ENCODE peak calls at places on chromosomes 2 and 18, in seven cellular contexts. One of them, this sample, is unnamed.

GRCh38 chr2:8643996-8644356 is 37.9 kb upstream of the ID2 start:
- DNase-seq in SK-N-SH: no peak
- DNase-seq in K562: no peak
- DNase-seq in HepG2: no peak
- DNase-seq in HCT116: no peak
- DNase-seq in H1: no peak
- DNase-seq in GM12878: no peak
- DNase-seq in this sample: no peak

GRCh38 chr2:173808676-173809075 is 156.5 kb downstream of the SP3 start:
- DNase-seq in HepG2: no peak
- DNase-seq in GM12878: no peak
- DNase-seq in SK-N-SH: no peak
- DNase-seq in H1: peak
- DNase-seq in HCT116: no peak
- DNase-seq in K562: no peak
- DNase-seq in this sample: no peak

GRCh38 chr2:236887953-236888765 is 197.5 kb upstream of the COPS8 start:
- DNase-seq in K562: no peak
- DNase-seq in HepG2: no peak
- DNase-seq in SK-N-SH: no peak
- DNase-seq in GM12878: no peak
- DNase-seq in HCT116: no peak
- DNase-seq in H1: peak
- DNase-seq in this sample: no peak

GRCh38 chr2:185578293-185578692 is 160.3 kb upstream of the FSIP2 start:
- DNase-seq in K562: no peak
- DNase-seq in H1: no peak
- DNase-seq in HCT116: no peak
- DNase-seq in HepG2: no peak
- DNase-seq in SK-N-SH: no peak
- DNase-seq in GM12878: no peak
- DNase-seq in this sample: no peak

GRCh38 chr2:241598061-241598460 is 38.9 kb downstream of the THAP4 start:
- DNase-seq in SK-N-SH: no peak
- DNase-seq in K562: no peak
- DNase-seq in H1: no peak
- DNase-seq in HCT116: no peak
- DNase-seq in HepG2: no peak
- DNase-seq in GM12878: no peak
- DNase-seq in this sample: no peak

GRCh38 chr18:53862921-53863320 is 361.5 kb downstream of the MBD2 start:
- DNase-seq in GM12878: no peak
- DNase-seq in H1: no peak
- DNase-seq in HCT116: no peak
- DNase-seq in K562: no peak
- DNase-seq in HepG2: no peak
- DNase-seq in SK-N-SH: no peak
- DNase-seq in this sample: no peak

GRCh38 chr2:20490300-20491181 is 43.7 kb downstream of the RHOB start:
- DNase-seq in K562: no peak
- DNase-seq in SK-N-SH: no peak
- DNase-seq in HepG2: no peak
- DNase-seq in HCT116: no peak
- DNase-seq in GM12878: no peak
- DNase-seq in H1: no peak
- DNase-seq in this sample: no peak

GRCh38 chr2:233818639-233819621 is 35.4 kb downstream of the HJURP start:
- DNase-seq in SK-N-SH: no peak
- DNase-seq in K562: no peak
- DNase-seq in HepG2: no peak
- DNase-seq in HCT116: no peak
- DNase-seq in GM12878: no peak
- DNase-seq in H1: no peak
- DNase-seq in this sample: no peak

GRCh38 chr2:198178766-198179165 is 374.4 kb downstream of the PLCL1 start:
- DNase-seq in K562: no peak
- DNase-seq in H1: no peak
- DNase-seq in HepG2: no peak
- DNase-seq in SK-N-SH: no peak
- DNase-seq in GM12878: no peak
- DNase-seq in HCT116: no peak
- DNase-seq in this sample: no peak

GRCh38 chr2:236161531-236161930 is 6.7 kb downstream of the GBX2 start:
- DNase-seq in HCT116: no peak
- DNase-seq in HepG2: no peak
- DNase-seq in H1: no peak
- DNase-seq in SK-N-SH: no peak
- DNase-seq in GM12878: no peak
- DNase-seq in K562: no peak
- DNase-seq in this sample: no peak

GRCh38 chr2:229350117-229350805 is 79.2 kb upstream of the PID1 start:
- DNase-seq in K562: no peak
- DNase-seq in HepG2: no peak
- DNase-seq in H1: no peak
- DNase-seq in GM12878: no peak
- DNase-seq in HCT116: no peak
- DNase-seq in SK-N-SH: no peak
- DNase-seq in this sample: no peak

GRCh38 chr2:1053781-1054180 is 103.1 kb downstream of the SNTG2 start:
- DNase-seq in H1: no peak
- DNase-seq in GM12878: no peak
- DNase-seq in HepG2: no peak
- DNase-seq in HCT116: no peak
- DNase-seq in SK-N-SH: no peak
- DNase-seq in K562: no peak
- DNase-seq in this sample: no peak

GRCh38 chr18:75618146-75618545 is 190.6 kb upstream of the SMIM21 start:
- DNase-seq in HepG2: no peak
- DNase-seq in SK-N-SH: no peak
- DNase-seq in GM12878: no peak
- DNase-seq in K562: no peak
- DNase-seq in HCT116: no peak
- DNase-seq in H1: no peak
- DNase-seq in this sample: no peak

GRCh38 chr18:14928396-14928795 is 180.4 kb downstream of the ANKRD30B start:
- DNase-seq in H1: no peak
- DNase-seq in HCT116: no peak
- DNase-seq in HepG2: no peak
- DNase-seq in SK-N-SH: no peak
- DNase-seq in K562: no peak
- DNase-seq in GM12878: no peak
- DNase-seq in this sample: no peak

GRCh38 chr2:100065029-100065428 is 77.4 kb downstream of the AFF3 start:
- DNase-seq in GM12878: no peak
- DNase-seq in H1: no peak
- DNase-seq in SK-N-SH: no peak
- DNase-seq in K562: no peak
- DNase-seq in HCT116: no peak
- DNase-seq in HepG2: no peak
- DNase-seq in this sample: no peak

GRCh38 chr2:54461251-54461650 is 5.1 kb downstream of the SPTBN1 start:
- DNase-seq in HepG2: no peak
- DNase-seq in K562: no peak
- DNase-seq in HCT116: no peak
- DNase-seq in GM12878: no peak
- DNase-seq in SK-N-SH: no peak
- DNase-seq in H1: no peak
- DNase-seq in this sample: no peak

GRCh38 chr2:177077778-177078177 is 134.8 kb upstream of the HNRNPA3 start:
- DNase-seq in HepG2: no peak
- DNase-seq in HCT116: no peak
- DNase-seq in GM12878: no peak
- DNase-seq in K562: no peak
- DNase-seq in SK-N-SH: no peak
- DNase-seq in H1: no peak
- DNase-seq in this sample: no peak

GRCh38 chr2:177078843-177079242 is 133.8 kb upstream of the HNRNPA3 start:
- DNase-seq in H1: no peak
- DNase-seq in HepG2: no peak
- DNase-seq in GM12878: no peak
- DNase-seq in HCT116: no peak
- DNase-seq in SK-N-SH: no peak
- DNase-seq in K562: no peak
- DNase-seq in this sample: no peak

GRCh38 chr2:177080746-177081145 is 131.8 kb upstream of the HNRNPA3 start:
- DNase-seq in K562: no peak
- DNase-seq in H1: no peak
- DNase-seq in GM12878: no peak
- DNase-seq in HCT116: no peak
- DNase-seq in SK-N-SH: no peak
- DNase-seq in HepG2: no peak
- DNase-seq in this sample: no peak

GRCh38 chr2:177076636-177077179 is 135.9 kb upstream of the HNRNPA3 start:
- DNase-seq in GM12878: no peak
- DNase-seq in H1: no peak
- DNase-seq in HepG2: no peak
- DNase-seq in SK-N-SH: no peak
- DNase-seq in HCT116: no peak
- DNase-seq in K562: no peak
- DNase-seq in this sample: no peak

GRCh38 chr2:177078416-177078815 is 134.2 kb upstream of the HNRNPA3 start:
- DNase-seq in HepG2: no peak
- DNase-seq in K562: no peak
- DNase-seq in H1: no peak
- DNase-seq in GM12878: no peak
- DNase-seq in SK-N-SH: no peak
- DNase-seq in HCT116: no peak
- DNase-seq in this sample: no peak
- TF ChIP-seq SIN3A in HepG2: no peak
- TF ChIP-seq SIN3A in K562: no peak
- TF ChIP-seq SIN3A in H1: no peak
- TF ChIP-seq SIN3A in GM12878: no peak
- TF ChIP-seq SIN3A in SK-N-SH: no peak
- TF ChIP-seq SIN3A in HCT116: no peak
- TF ChIP-seq SIN3A in this sample: no peak

GRCh38 chr2:11405599-11406491 is 60.1 kb downstream of the E2F6 start:
- DNase-seq in HCT116: no peak
- DNase-seq in GM12878: no peak
- DNase-seq in K562: no peak
- DNase-seq in HepG2: no peak
- DNase-seq in SK-N-SH: peak
- DNase-seq in H1: no peak
- DNase-seq in this sample: no peak

GRCh38 chr2:11409184-11409959 is 56.6 kb downstream of the E2F6 start:
- DNase-seq in K562: no peak
- DNase-seq in GM12878: no peak
- DNase-seq in HepG2: no peak
- DNase-seq in SK-N-SH: no peak
- DNase-seq in H1: no peak
- DNase-seq in HCT116: no peak
- DNase-seq in this sample: no peak

GRCh38 chr2:11407413-11407812 is 58.5 kb downstream of the E2F6 start:
- DNase-seq in HCT116: no peak
- DNase-seq in GM12878: no peak
- DNase-seq in HepG2: no peak
- DNase-seq in SK-N-SH: no peak
- DNase-seq in H1: no peak
- DNase-seq in K562: no peak
- DNase-seq in this sample: no peak

GRCh38 chr2:11404381-11405073 is 60.1 kb upstream of the ROCK2 start:
- DNase-seq in HepG2: no peak
- DNase-seq in HCT116: no peak
- DNase-seq in H1: no peak
- DNase-seq in GM12878: no peak
- DNase-seq in SK-N-SH: no peak
- DNase-seq in K562: no peak
- DNase-seq in this sample: no peak

GRCh38 chr2:11406492-11407381 is 59.2 kb downstream of the E2F6 start:
- DNase-seq in SK-N-SH: peak
- DNase-seq in GM12878: no peak
- DNase-seq in HCT116: no peak
- DNase-seq in HepG2: no peak
- DNase-seq in K562: peak
- DNase-seq in H1: no peak
- DNase-seq in this sample: no peak
- TF ChIP-seq SIN3A in SK-N-SH: no peak
- TF ChIP-seq SIN3A in GM12878: no peak
- TF ChIP-seq SIN3A in HCT116: no peak
- TF ChIP-seq SIN3A in HepG2: no peak
- TF ChIP-seq SIN3A in K562: no peak
- TF ChIP-seq SIN3A in H1: no peak
- TF ChIP-seq SIN3A in this sample: no peak

DNA sequence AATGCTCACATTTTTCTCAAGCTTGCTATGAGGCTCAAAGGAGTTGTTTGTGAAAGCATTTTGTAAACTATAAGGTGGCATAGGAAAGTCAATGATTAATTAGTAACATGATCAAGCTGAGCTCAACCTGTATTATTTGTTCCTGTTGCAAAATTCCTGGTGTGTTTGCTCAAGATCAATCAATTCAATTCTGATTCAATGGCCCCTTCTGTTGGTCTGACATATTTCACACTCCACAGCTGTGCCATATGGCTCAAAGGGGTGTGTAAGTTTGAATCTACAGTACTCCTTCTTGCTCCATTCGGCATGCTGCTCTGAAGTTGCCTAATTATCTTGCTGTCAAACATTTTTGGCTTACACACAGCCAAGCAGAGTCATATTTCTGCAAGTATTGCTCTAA is 341.6 kb upstream of the LRP1B start:
- DNase-seq in HepG2: peak
- DNase-seq in HCT116: no peak
- DNase-seq in H1: no peak
- DNase-seq in SK-N-SH: no peak
- DNase-seq in K562: no peak
- DNase-seq in GM12878: no peak
- DNase-seq in this sample: no peak
- TF ChIP-seq SIN3A in HepG2: no peak
- TF ChIP-seq SIN3A in HCT116: no peak
- TF ChIP-seq SIN3A in H1: no peak
- TF ChIP-seq SIN3A in SK-N-SH: no peak
- TF ChIP-seq SIN3A in K562: no peak
- TF ChIP-seq SIN3A in GM12878: no peak
- TF ChIP-seq SIN3A in this sample: no peak

GRCh38 chr18:59266019-59266369 is 7.3 kb downstream of the RAX start:
- DNase-seq in HCT116: no peak
- DNase-seq in H1: no peak
- DNase-seq in K562: no peak
- DNase-seq in SK-N-SH: no peak
- DNase-seq in HepG2: no peak
- DNase-seq in GM12878: no peak
- DNase-seq in this sample: no peak
- TF ChIP-seq SIN3A in HCT116: no peak
- TF ChIP-seq SIN3A in H1: no peak
- TF ChIP-seq SIN3A in K562: no peak
- TF ChIP-seq SIN3A in SK-N-SH: no peak
- TF ChIP-seq SIN3A in HepG2: no peak
- TF ChIP-seq SIN3A in GM12878: no peak
- TF ChIP-seq SIN3A in this sample: no peak

GRCh38 chr18:48084858-48085257 is 154.4 kb upstream of the SMAD2 start:
- DNase-seq in HepG2: no peak
- DNase-seq in HCT116: no peak
- DNase-seq in K562: no peak
- DNase-seq in H1: no peak
- DNase-seq in SK-N-SH: no peak
- DNase-seq in GM12878: no peak
- DNase-seq in this sample: no peak
- TF ChIP-seq SIN3A in HepG2: no peak
- TF ChIP-seq SIN3A in HCT116: no peak
- TF ChIP-seq SIN3A in K562: no peak
- TF ChIP-seq SIN3A in H1: no peak
- TF ChIP-seq SIN3A in SK-N-SH: no peak
- TF ChIP-seq SIN3A in GM12878: no peak
- TF ChIP-seq SIN3A in this sample: no peak

This sample was measured in Panc1.